ENCODE peak calls at places on chromosomes 16 and 17, in six cellular contexts. T, E, C, G, K and P are unnamed samples.

GRCh38 chr16:72879846-72880245 is 168.1 kb downstream of the ZFHX3 start:
- DNase-seq in T (no peak), G (no peak), K (no peak), E (no peak), C (no peak), P (no peak)

GRCh38 chr17:32525116-32525515 is 38.3 kb downstream of the CDK5R1 start:
- DNase-seq in G (peak; percentile 37), C (no peak), E (no peak), K (no peak), T (peak; percentile 25), P (no peak)

GRCh38 chr17:64073771-64074703 is 53.6 kb upstream of the ICAM2 start:
- DNase-seq in T (no peak), E (no peak), G (no peak), C (no peak), K (no peak), P (no peak)

GRCh38 chr17:28946239-28946638 is 5.1 kb downstream of the PHF12 start:
- DNase-seq in C (peak; percentile 77), E (no peak), K (no peak), T (peak; percentile 80), G (peak; percentile 82), P (peak; percentile 71)

GRCh38 chr17:32491371-32492280 is 4.8 kb downstream of the CDK5R1 start:
- DNase-seq in T (no peak), G (no peak), C (no peak), E (no peak), K (no peak), P (no peak)

GRCh38 chr16:28304214-28304613 is 11.9 kb downstream of the SBK1 start:
- DNase-seq in E (no peak), K (peak; percentile 35), C (no peak), T (peak; percentile 61), G (no peak), P (no peak)

GRCh38 chr16:53291757-53292392 is 142.4 kb upstream of the RBL2 start:
- DNase-seq in C (no peak), G (no peak), E (no peak), T (peak; percentile 10), K (no peak), P (no peak)

GRCh38 chr16:3825103-3825502 is 55.4 kb downstream of the CREBBP start:
- DNase-seq in G (peak; percentile 62), K (no peak), E (no peak), T (peak; percentile 39), C (no peak), P (no peak)

GRCh38 chr16:30184430-30185140 is 1.2 kb downstream of the CORO1A start:
- DNase-seq in K (no peak), G (no peak), E (peak; percentile 71), C (no peak), T (no peak), P (no peak)

GRCh38 chr16:58299757-58300349 is 5.0 kb upstream of the PRSS54 start:
- DNase-seq in G (no peak), T (peak; percentile 29), C (no peak), E (no peak), K (peak; percentile 12), P (no peak)

GRCh38 chr17:30405161-30405560 is 26.4 kb downstream of the CPD start:
- DNase-seq in C (no peak), G (no peak), E (no peak), K (no peak), T (no peak), P (no peak)

GRCh38 chr17:57442401-57442823 is 186.1 kb downstream of the MSI2 start:
- DNase-seq in K (no peak), G (no peak), C (no peak), E (no peak), T (peak; percentile 49), P (no peak)

GRCh38 chr17:62617894-62618472 is 9.5 kb upstream of the MRC2 start:
- DNase-seq in G (no peak), T (peak; percentile 39), K (no peak), E (no peak), C (no peak), P (no peak)

GRCh38 chr17:77356109-77356689 is 215.4 kb downstream of the SEC14L1 start:
- DNase-seq in E (no peak), C (no peak), T (no peak), K (peak; percentile 42), G (no peak), P (no peak)

GRCh38 chr17:45987706-45988105 is 11.3 kb upstream of the STH start:
- DNase-seq in T (no peak), C (no peak), E (no peak), G (no peak), K (no peak), P (no peak)

GRCh38 chr16:68612996-68613395 is 32.1 kb upstream of the CDH3 start:
- DNase-seq in E (no peak), T (no peak), K (no peak), C (no peak), G (no peak), P (no peak)

GRCh38 chr16:154223-155030 is 2.0 kb downstream of the HBZ start:
- DNase-seq in G (no peak), K (no peak), T (peak; percentile 30), C (no peak), E (no peak), P (no peak)

GRCh38 chr16:51607202-51607756 is 456.2 kb upstream of the SALL1 start:
- DNase-seq in T (no peak), C (no peak), E (no peak), G (no peak), K (no peak), P (no peak)

GRCh38 chr17:1709971-1710806 is at the start of gene TLCD2:
- DNase-seq in C (no peak), T (peak; percentile 65), G (no peak), E (peak; percentile 84), K (peak; percentile 71), P (no peak)

GRCh38 chr17:27605409-27605808 is 25.6 kb upstream of the LGALS9 start:
- DNase-seq in E (no peak), T (no peak), C (no peak), K (no peak), G (no peak), P (no peak)

GRCh38 chr17:74161501-74161850 is 42.0 kb upstream of the RPL38 start:
- DNase-seq in C (no peak), T (no peak), K (no peak), G (no peak), E (no peak), P (no peak)

GRCh38 chr17:6583411-6583810 is 27.1 kb upstream of the PITPNM3 start:
- DNase-seq in K (no peak), G (no peak), C (no peak), T (no peak), E (no peak), P (no peak)

GRCh38 chr17:6994118-6994598 is 1.7 kb upstream of the ALOX12 start:
- DNase-seq in G (no peak), C (no peak), E (no peak), T (no peak), K (no peak), P (no peak)

GRCh38 chr16:56861092-56861610 is 3.9 kb upstream of the SLC12A3 start:
- DNase-seq in T (no peak), K (peak; percentile 55), C (no peak), E (no peak), G (no peak), P (no peak)

GRCh38 chr17:59154721-59155438 is at the start of gene SKA2:
- DNase-seq in K (peak; percentile 100), T (no peak), C (no peak), E (peak; percentile 96), G (no peak), P (peak; percentile 99)